ENCODE peak calls at places on chromosomes 2 and 18, in four cellular contexts. M is transverse colon, H is K562, Q is sigmoid colon. R is an unnamed sample.

GRCh38 chr2:159903404-159904126 is 105.6 kb upstream of the CD302 start:
- DNase-seq in M (peak; percentile 61), H (no peak), Q (no peak), R (no peak)

GRCh38 chr2:69985684-69986083 is 24.3 kb upstream of the ASPRV1 start:
- DNase-seq in M (peak; percentile 19), H (no peak), Q (no peak), R (no peak)

GRCh38 chr2:201890447-201890846 is 84.1 kb downstream of the CDK15 start:
- DNase-seq in M (no peak), H (no peak), Q (no peak), R (no peak)

GRCh38 chr18:47881752-47882455 is 48.6 kb downstream of the SMAD2 start:
- DNase-seq in M (no peak), H (no peak), Q (no peak), R (no peak)

GRCh38 chr2:205682239-205683021 is at the start of gene NRP2:
- DNase-seq in M (peak; percentile 81), H (no peak), Q (peak; percentile 98), R (peak; percentile 92)

GRCh38 chr18:79515331-79515730 is 119.6 kb downstream of the NFATC1 start:
- DNase-seq in M (no peak), H (no peak), Q (peak; percentile 61), R (no peak)

GRCh38 chr18:47979611-47980200 is 49.2 kb upstream of the SMAD2 start:
- DNase-seq in M (no peak), H (no peak), Q (no peak), R (no peak)

GRCh38 chr18:8776013-8776515 is 70.7 kb downstream of the MTCL1 start:
- DNase-seq in M (no peak), H (no peak), Q (no peak), R (no peak)

GRCh38 chr18:3051718-3052410 is 38.9 kb upstream of the LPIN2 start:
- DNase-seq in M (peak; percentile 67), H (no peak), Q (no peak), R (no peak)

GRCh38 chr18:60215432-60215831 is 157.1 kb downstream of the MC4R start:
- DNase-seq in M (no peak), H (no peak), Q (no peak), R (no peak)

GRCh38 chr18:76098728-76099514 is 396.1 kb downstream of the ZNF516 start:
- DNase-seq in M (no peak), H (no peak), Q (no peak), R (peak; percentile 36)

GRCh38 chr2:181372656-181373055 is 84.5 kb upstream of the ITGA4 start:
- DNase-seq in M (no peak), H (no peak), Q (no peak), R (no peak)

GRCh38 chr18:8661754-8662573 is 43.4 kb upstream of the MTCL1 start:
- DNase-seq in M (peak; percentile 31), H (no peak), Q (no peak), R (no peak)

GRCh38 chr2:168176402-168176801 is 71.0 kb downstream of the STK39 start:
- DNase-seq in M (no peak), H (no peak), Q (no peak), R (no peak)

GRCh38 chr2:170454471-170455372 is 260.4 kb upstream of the SP5 start:
- DNase-seq in M (peak; percentile 20), H (no peak), Q (no peak), R (no peak)

GRCh38 chr2:118000041-118000440 is 13.8 kb downstream of the CCDC93 start:
- DNase-seq in M (no peak), H (no peak), Q (no peak), R (no peak)

GRCh38 chr2:27050996-27051901 is at the start of gene AGBL5:
- DNase-seq in M (peak; percentile 98), H (peak; percentile 100), Q (peak; percentile 99), R (peak; percentile 98)
- TF ChIP-seq EP300 in M (no peak), H (peak; percentile 67), Q (no peak), R (no peak)

GRCh38 chr18:46035701-46036680 is 36.1 kb downstream of the PSTPIP2 start:
- DNase-seq in M (no peak), H (no peak), Q (no peak), R (no peak)

GRCh38 chr18:46039967-46040746 is 31.9 kb downstream of the PSTPIP2 start:
- DNase-seq in M (no peak), H (peak; percentile 70), Q (no peak), R (no peak)

GRCh38 chr18:46040747-46041104 is 31.3 kb downstream of the PSTPIP2 start:
- DNase-seq in M (no peak), H (peak; percentile 15), Q (no peak), R (no peak)

GRCh38 chr18:46034230-46034629 is 37.8 kb downstream of the PSTPIP2 start:
- DNase-seq in M (no peak), H (no peak), Q (no peak), R (no peak)

DNA sequence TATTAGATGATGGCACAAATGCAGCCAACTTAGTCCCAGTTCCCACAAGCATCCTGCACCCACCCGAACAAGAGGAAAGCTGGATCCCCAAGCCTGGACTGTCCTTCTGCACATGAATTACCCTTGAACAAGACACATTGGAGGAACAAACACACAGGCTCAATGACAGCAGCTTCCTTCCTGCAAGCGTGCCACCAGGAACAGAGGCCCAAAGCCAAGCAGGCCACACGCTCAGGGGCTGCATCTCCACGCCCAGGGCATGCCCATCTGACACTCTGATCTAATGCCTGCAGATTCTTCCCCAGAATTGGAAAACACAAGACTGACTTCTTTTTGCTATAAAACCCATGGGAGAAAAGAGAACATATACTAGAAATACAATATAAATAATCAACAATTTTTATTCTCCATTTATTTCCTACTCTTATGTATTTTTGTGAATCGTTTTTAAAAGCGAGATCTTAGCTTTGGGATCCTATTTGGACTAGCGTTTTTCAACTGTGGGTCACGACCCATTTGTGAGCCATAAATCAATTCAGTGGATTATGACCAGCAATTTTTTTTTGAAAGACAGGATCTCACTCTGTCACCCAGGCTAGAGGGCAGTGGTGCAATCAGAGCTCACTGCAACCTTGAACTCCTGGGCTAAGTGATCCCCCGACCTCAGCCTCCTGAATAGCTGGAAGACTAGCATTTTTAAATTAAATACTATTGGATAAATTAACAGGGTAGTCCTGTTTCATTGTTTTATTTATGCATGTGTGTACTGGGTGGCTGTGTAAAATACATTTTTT is 34.4 kb downstream of the PSTPIP2 start:
- DNase-seq in M (no peak), H (no peak), Q (no peak), R (no peak)
- TF ChIP-seq CTCF in M (no peak), H (no peak), Q (no peak), R (no peak)

DNA sequence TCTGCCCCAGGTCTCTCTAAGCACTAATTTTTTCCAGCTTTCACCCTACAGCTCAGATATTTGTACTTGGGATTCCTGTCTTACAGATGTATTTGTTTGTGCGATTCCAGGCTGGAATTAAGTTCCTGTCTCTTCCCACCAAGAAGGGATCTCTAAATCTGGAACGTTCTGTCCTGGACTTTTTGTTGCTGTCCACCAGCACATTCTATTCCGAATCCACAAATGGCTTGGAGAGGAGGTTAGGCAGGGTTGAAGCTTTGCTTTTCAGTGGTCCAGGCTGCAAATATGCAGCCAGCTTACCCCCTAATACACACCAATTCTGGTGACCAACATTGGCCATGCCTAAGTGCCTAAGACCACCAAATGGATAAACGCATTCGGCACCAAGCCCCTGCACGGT is 315.0 kb downstream of the TNS1 start:
- DNase-seq in M (no peak), H (no peak), Q (no peak), R (no peak)
- TF ChIP-seq EP300 in M (peak; percentile 87), H (no peak), Q (peak; percentile 56), R (no peak)

GRCh38 chr2:193690572-193690971 is 1495.8 kb upstream of the TMEFF2 start:
- DNase-seq in M (no peak), H (no peak), Q (no peak), R (no peak)

GRCh38 chr2:193695367-193695766 is 1500.6 kb upstream of the TMEFF2 start:
- DNase-seq in M (no peak), H (no peak), Q (no peak), R (no peak)
- TF ChIP-seq CTCF in M (no peak), H (no peak), Q (no peak), R (no peak)

GRCh38 chr18:26226229-26227050 is at the start of gene TAF4B:
- DNase-seq in M (peak; percentile 95), H (peak; percentile 99), Q (peak; percentile 97), R (peak; percentile 96)
- TF ChIP-seq EP300 in M (no peak), H (no peak), Q (no peak), R (no peak)

GRCh38 chr2:103921161-103921560 is 932.8 kb upstream of the POU3F3 start:
- DNase-seq in M (no peak), H (no peak), Q (no peak), R (no peak)
- TF ChIP-seq CTCF in M (no peak), H (no peak), Q (no peak), R (no peak)

GRCh38 chr2:84942166-84942565 is 28.8 kb upstream of the KCMF1 start:
- DNase-seq in M (no peak), H (no peak), Q (no peak), R (no peak)
- TF ChIP-seq EP300 in M (no peak), H (no peak), Q (no peak), R (no peak)

GRCh38 chr2:197037863-197038398 is 111.4 kb upstream of the PGAP1 start:
- DNase-seq in M (no peak), H (no peak), Q (no peak), R (no peak)
- TF ChIP-seq CTCF in M (no peak), H (no peak), Q (no peak), R (no peak)

R was measured in ovary.